ENCODE peak calls at places on chromosome 7, in four cellular contexts. L is HepG2, A is GM12878, P is SK-N-SH. N is an unnamed sample.

GRCh38 chr7:32935558-32935957 is 21.7 kb upstream of the FKBP9 start:
- DNase-seq in L (no peak), A (no peak), P (no peak), N (no peak)

GRCh38 chr7:153473189-153473588 is 579.0 kb upstream of the DPP6 start:
- DNase-seq in A (no peak), P (no peak), L (no peak), N (no peak)

GRCh38 chr7:151013728-151014497 is 10.4 kb downstream of the ATG9B start:
- DNase-seq in L (no peak), A (peak), P (peak), N (no peak)

GRCh38 chr7:44515595-44516268 is 25.3 kb upstream of the NUDCD3 start:
- DNase-seq in P (no peak), L (no peak), A (no peak), N (no peak)

GRCh38 chr7:7596156-7596555 is 29.5 kb downstream of the MIOS start:
- DNase-seq in L (no peak), A (no peak), P (no peak), N (no peak)

GRCh38 chr7:21766218-21766617 is 179.5 kb downstream of the CDCA7L start:
- DNase-seq in L (no peak), P (no peak), A (no peak), N (no peak)

GRCh38 chr7:29265208-29265923 is 70.8 kb downstream of the CHN2 start:
- DNase-seq in A (no peak), P (no peak), L (no peak), N (no peak)

GRCh38 chr7:96299496-96299895 is 22.4 kb downstream of the SLC25A13 start:
- DNase-seq in A (no peak), P (no peak), L (no peak), N (no peak)

GRCh38 chr7:5420108-5420840 is 3.4 kb downstream of the TNRC18 start:
- DNase-seq in L (no peak), A (no peak), P (peak), N (no peak)

GRCh38 chr7:80018941-80019808 is 115.5 kb upstream of the GNAI1 start:
- DNase-seq in P (peak), A (no peak), L (peak), N (peak)

DNA sequence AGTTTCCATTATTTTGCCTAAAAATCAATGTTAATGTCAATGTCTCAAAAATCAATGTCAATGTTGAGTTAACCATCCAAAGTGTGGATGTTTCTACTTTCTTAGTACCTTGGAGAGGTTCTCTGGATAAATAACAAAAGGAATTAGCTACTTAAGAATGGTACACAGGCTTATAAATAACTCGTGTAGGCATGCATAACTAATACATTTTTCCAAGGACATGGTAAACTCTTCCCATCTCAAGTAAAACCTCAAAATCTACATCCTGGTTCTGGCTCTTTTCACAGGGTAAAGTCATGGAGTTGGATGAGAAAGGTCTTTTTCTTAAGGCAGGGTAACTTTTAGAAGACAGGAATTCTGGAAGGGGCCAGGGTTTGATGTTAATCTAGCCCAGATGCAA is 59.9 kb downstream of the CAV1 start:
- DNase-seq in P (no peak), A (no peak), L (no peak), N (no peak)
- TF ChIP-seq NFIC in P (no peak), A (no peak), L (no peak), N (no peak)

DNA sequence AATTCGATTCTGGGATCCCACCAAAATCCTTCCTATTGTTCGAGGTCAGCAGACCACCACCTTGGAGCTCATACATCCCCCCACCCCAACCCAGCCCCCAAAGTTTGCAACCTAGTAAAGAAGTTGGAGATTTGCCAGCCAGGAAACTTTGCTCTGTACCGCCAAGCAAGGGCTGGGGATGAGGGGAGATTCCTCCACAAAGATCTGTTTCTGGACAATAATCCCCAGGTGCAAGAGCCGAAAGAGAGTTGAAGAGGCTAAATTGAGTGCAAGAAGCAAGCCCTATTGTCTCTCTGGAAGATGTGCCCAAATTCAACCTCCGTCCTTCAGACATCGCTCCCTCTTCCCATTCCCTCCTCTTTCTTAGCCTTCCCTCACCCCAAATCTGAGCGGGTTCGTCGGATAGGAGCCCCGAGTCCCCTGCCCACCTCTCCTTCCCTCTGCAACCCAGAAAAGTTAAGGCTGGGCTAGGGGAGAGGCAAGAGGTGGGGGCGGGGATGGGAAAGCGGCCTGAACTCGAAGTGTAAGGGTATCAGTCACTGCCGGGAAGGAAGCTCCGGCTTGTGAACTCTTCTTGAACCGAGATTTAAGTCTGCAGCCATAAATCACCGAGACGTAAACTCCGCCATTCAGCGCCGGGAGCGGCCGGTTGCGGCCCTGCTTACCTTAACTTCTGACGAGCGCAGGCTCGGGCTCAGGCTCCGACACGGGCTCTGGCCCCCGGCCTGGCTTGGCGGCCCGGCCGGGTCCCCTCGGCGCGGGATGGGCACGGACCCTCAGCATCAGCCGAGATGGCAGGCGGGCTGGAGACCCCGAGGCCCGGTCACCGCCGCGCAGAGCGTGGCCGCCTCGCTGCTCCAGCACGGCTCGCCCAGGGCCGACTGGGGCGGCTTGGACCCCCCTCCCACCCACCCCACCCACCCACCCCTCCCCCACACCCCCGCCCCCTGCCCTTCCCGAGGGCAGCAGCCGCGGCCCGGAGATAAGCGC is 10.8 kb upstream of the HOXA2 start:
- DNase-seq in P (peak), A (no peak), L (no peak), N (no peak)
- TF ChIP-seq NFIC in P (no peak), A (no peak), L (no peak), N (peak)

DNA sequence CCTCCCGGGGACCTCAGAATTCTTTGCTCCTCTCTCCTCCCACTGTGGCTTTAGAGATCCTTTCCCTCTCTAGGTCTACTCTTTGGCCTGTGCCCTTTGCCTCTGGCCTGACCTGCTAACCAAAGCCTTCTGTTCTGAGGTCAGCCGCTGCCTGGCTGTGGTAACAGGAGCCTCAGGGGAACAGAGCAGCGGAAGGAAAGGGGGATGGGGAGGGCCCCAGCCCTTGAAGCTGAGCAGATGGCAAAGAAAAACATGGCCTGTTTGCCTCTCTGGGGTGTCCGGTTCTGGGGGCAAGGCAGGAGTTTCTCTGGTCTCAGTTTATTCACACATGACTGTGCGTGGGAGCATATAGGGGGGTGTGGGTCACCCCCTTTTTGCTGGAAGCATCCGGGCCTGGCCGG is 28.2 kb downstream of the COL26A1 start:
- DNase-seq in L (peak), A (peak), P (peak), N (peak)
- TF ChIP-seq NFIC in L (no peak), A (peak), P (no peak), N (no peak)

GRCh38 chr7:94190599-94191061 is 186.5 kb upstream of the BET1 start:
- DNase-seq in A (no peak), P (no peak), L (no peak), N (no peak)
- TF ChIP-seq NFIC in A (no peak), P (peak), L (no peak), N (no peak)

GRCh38 chr7:84642611-84643010 is 448.0 kb upstream of the SEMA3A start:
- DNase-seq in L (no peak), A (no peak), P (peak), N (no peak)

GRCh38 chr7:84647797-84648762 is 453.5 kb upstream of the SEMA3A start:
- DNase-seq in P (no peak), A (no peak), L (no peak), N (no peak)
- TF ChIP-seq NFIC in P (peak), A (no peak), L (no peak), N (no peak)

DNA sequence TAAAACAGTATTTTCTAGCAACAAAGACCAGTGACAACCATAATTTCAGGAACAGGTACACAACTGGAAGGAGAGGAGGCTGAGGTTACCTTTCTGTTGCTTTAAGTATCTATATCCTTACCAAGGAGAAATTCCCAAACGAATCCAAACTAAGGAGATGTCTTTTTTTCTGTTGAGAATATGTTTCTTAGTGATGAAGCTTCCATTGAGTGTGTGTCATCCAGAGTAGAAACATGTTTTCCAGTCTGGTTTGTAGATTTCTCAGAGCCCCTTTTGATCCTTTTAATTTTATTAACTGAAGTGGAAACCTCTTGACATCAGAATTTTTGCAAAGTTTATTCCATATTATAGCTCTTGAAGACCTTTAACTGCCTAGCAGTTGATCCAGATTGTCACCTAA is 207.1 kb upstream of the FERD3L start:
- DNase-seq in P (no peak), L (no peak), A (no peak), N (no peak)
- TF ChIP-seq NFIC in P (no peak), L (no peak), A (no peak), N (no peak)

GRCh38 chr7:50555594-50556140 is 9.5 kb downstream of the DDC start:
- DNase-seq in A (no peak), P (no peak), L (no peak), N (no peak)
- TF ChIP-seq NFIC in A (no peak), P (no peak), L (no peak), N (no peak)